ENCODE peak calls at places on chromosomes 16 and 17, in six cellular contexts. One of them, this sample, is unnamed.
A peak's percentile ranks its signal among the peaks of the same experiment; 100 is the strongest.

GRCh38 chr16:70715860-70716357 is 30.1 kb upstream of the MTSS2 start:
- DNase-seq in GM12878: no peak
- DNase-seq in HepG2: no peak
- DNase-seq in SK-N-SH: peak; percentile 64
- DNase-seq in K562: no peak
- DNase-seq in A549: no peak
- DNase-seq in this sample: peak; percentile 62

GRCh38 chr16:64964126-64964540 is 157.7 kb downstream of the CDH11 start:
- DNase-seq in SK-N-SH: no peak
- DNase-seq in GM12878: no peak
- DNase-seq in K562: no peak
- DNase-seq in A549: no peak
- DNase-seq in HepG2: no peak
- DNase-seq in this sample: peak; percentile 86

GRCh38 chr17:6853764-6854442 is 22.4 kb upstream of the TEKT1 start:
- DNase-seq in K562: no peak
- DNase-seq in GM12878: no peak
- DNase-seq in SK-N-SH: no peak
- DNase-seq in A549: peak; percentile 73
- DNase-seq in HepG2: peak; percentile 82
- DNase-seq in this sample: no peak

GRCh38 chr16:59021751-59022150 is 287.6 kb upstream of the GOT2 start:
- DNase-seq in HepG2: no peak
- DNase-seq in A549: peak; percentile 5
- DNase-seq in K562: no peak
- DNase-seq in SK-N-SH: no peak
- DNase-seq in GM12878: no peak
- DNase-seq in this sample: peak; percentile 32

GRCh38 chr17:79573196-79573929 is 37.5 kb downstream of the RBFOX3 start:
- DNase-seq in HepG2: no peak
- DNase-seq in GM12878: no peak
- DNase-seq in K562: no peak
- DNase-seq in A549: peak; percentile 52
- DNase-seq in SK-N-SH: no peak
- DNase-seq in this sample: no peak

GRCh38 chr17:22273308-22273707 is 581.0 kb downstream of the KCNJ18 start:
- DNase-seq in K562: no peak
- DNase-seq in SK-N-SH: no peak
- DNase-seq in A549: no peak
- DNase-seq in GM12878: no peak
- DNase-seq in HepG2: no peak
- DNase-seq in this sample: no peak

GRCh38 chr17:32483451-32484019 is 3.3 kb upstream of the CDK5R1 start:
- DNase-seq in K562: no peak
- DNase-seq in HepG2: peak; percentile 56
- DNase-seq in A549: peak; percentile 70
- DNase-seq in GM12878: no peak
- DNase-seq in SK-N-SH: peak; percentile 77
- DNase-seq in this sample: peak; percentile 61

GRCh38 chr17:56785396-56785795 is 48.3 kb downstream of the C17orf67 start:
- DNase-seq in GM12878: no peak
- DNase-seq in A549: no peak
- DNase-seq in K562: no peak
- DNase-seq in HepG2: no peak
- DNase-seq in SK-N-SH: no peak
- DNase-seq in this sample: peak; percentile 67

GRCh38 chr17:30207655-30208054 is 27.8 kb downstream of the SLC6A4 start:
- DNase-seq in A549: no peak
- DNase-seq in K562: no peak
- DNase-seq in HepG2: no peak
- DNase-seq in GM12878: no peak
- DNase-seq in SK-N-SH: peak; percentile 2
- DNase-seq in this sample: no peak

GRCh38 chr16:35306915-35307314 is 1847.5 kb downstream of the TP53TG3F start:
- DNase-seq in HepG2: no peak
- DNase-seq in GM12878: no peak
- DNase-seq in SK-N-SH: no peak
- DNase-seq in A549: no peak
- DNase-seq in K562: no peak
- DNase-seq in this sample: no peak

GRCh38 chr16:81251871-81252270 is 13.4 kb downstream of the BCO1 start:
- DNase-seq in HepG2: no peak
- DNase-seq in GM12878: no peak
- DNase-seq in SK-N-SH: no peak
- DNase-seq in K562: no peak
- DNase-seq in A549: no peak
- DNase-seq in this sample: peak; percentile 20

GRCh38 chr17:66302761-66303626 is 581 bp downstream of the PRKCA start:
- DNase-seq in SK-N-SH: peak; percentile 80
- DNase-seq in GM12878: no peak
- DNase-seq in A549: peak; percentile 84
- DNase-seq in HepG2: peak; percentile 70
- DNase-seq in K562: peak; percentile 56
- DNase-seq in this sample: peak; percentile 42

GRCh38 chr17:66491213-66491612 is 188.8 kb downstream of the PRKCA start:
- DNase-seq in HepG2: no peak
- DNase-seq in A549: no peak
- DNase-seq in GM12878: no peak
- DNase-seq in K562: no peak
- DNase-seq in SK-N-SH: no peak
- DNase-seq in this sample: no peak

GRCh38 chr17:56699186-56699895 is 105.8 kb downstream of the NOG start:
- DNase-seq in GM12878: no peak
- DNase-seq in SK-N-SH: peak; percentile 38
- DNase-seq in K562: no peak
- DNase-seq in HepG2: no peak
- DNase-seq in A549: peak; percentile 97
- DNase-seq in this sample: peak; percentile 99

GRCh38 chr16:11109551-11109950 is 146.5 kb downstream of the SOCS1 start:
- DNase-seq in K562: no peak
- DNase-seq in HepG2: no peak
- DNase-seq in A549: no peak
- DNase-seq in SK-N-SH: no peak
- DNase-seq in GM12878: no peak
- DNase-seq in this sample: peak; percentile 79

GRCh38 chr17:31489295-31490018 is 98.0 kb downstream of the RAB11FIP4 start:
- DNase-seq in SK-N-SH: no peak
- DNase-seq in K562: peak; percentile 79
- DNase-seq in A549: no peak
- DNase-seq in GM12878: no peak
- DNase-seq in HepG2: peak; percentile 72
- DNase-seq in this sample: no peak

GRCh38 chr16:4261557-4262172 is 11.2 kb downstream of the TFAP4 start:
- DNase-seq in GM12878: no peak
- DNase-seq in SK-N-SH: peak; percentile 78
- DNase-seq in A549: peak; percentile 78
- DNase-seq in K562: peak; percentile 61
- DNase-seq in HepG2: peak; percentile 26
- DNase-seq in this sample: peak; percentile 16

GRCh38 chr16:56539667-56540066 is 19.8 kb upstream of the BBS2 start:
- DNase-seq in GM12878: no peak
- DNase-seq in SK-N-SH: no peak
- DNase-seq in A549: no peak
- DNase-seq in K562: no peak
- DNase-seq in HepG2: no peak
- DNase-seq in this sample: no peak

GRCh38 chr16:3599121-3599520 is 12.3 kb downstream of the SLX4 start:
- DNase-seq in A549: no peak
- DNase-seq in K562: no peak
- DNase-seq in SK-N-SH: no peak
- DNase-seq in GM12878: no peak
- DNase-seq in HepG2: peak; percentile 18
- DNase-seq in this sample: no peak

GRCh38 chr16:87705780-87706277 is 60.0 kb downstream of the KLHDC4 start:
- DNase-seq in GM12878: no peak
- DNase-seq in SK-N-SH: no peak
- DNase-seq in K562: no peak
- DNase-seq in A549: no peak
- DNase-seq in HepG2: peak; percentile 74
- DNase-seq in this sample: no peak

GRCh38 chr17:51150932-51151331 is 2.4 kb upstream of the NME1 start:
- DNase-seq in K562: no peak
- DNase-seq in GM12878: no peak
- DNase-seq in SK-N-SH: no peak
- DNase-seq in A549: no peak
- DNase-seq in HepG2: no peak
- DNase-seq in this sample: no peak

GRCh38 chr17:47624727-47625068 is 25.0 kb upstream of the KPNB1 start:
- DNase-seq in HepG2: no peak
- DNase-seq in GM12878: no peak
- DNase-seq in K562: no peak
- DNase-seq in A549: no peak
- DNase-seq in SK-N-SH: no peak
- DNase-seq in this sample: no peak

GRCh38 chr17:50872710-50873424 is 6.7 kb upstream of the TOB1 start:
- DNase-seq in K562: no peak
- DNase-seq in A549: no peak
- DNase-seq in HepG2: no peak
- DNase-seq in GM12878: no peak
- DNase-seq in SK-N-SH: no peak
- DNase-seq in this sample: peak; percentile 25

GRCh38 chr17:39564201-39564828 is 43.4 kb downstream of the NEUROD2 start:
- DNase-seq in GM12878: no peak
- DNase-seq in SK-N-SH: no peak
- DNase-seq in A549: peak; percentile 36
- DNase-seq in HepG2: no peak
- DNase-seq in K562: peak; percentile 45
- DNase-seq in this sample: no peak

GRCh38 chr16:87303431-87303930 is 13.7 kb downstream of the C16orf95 start:
- DNase-seq in K562: peak; percentile 53
- DNase-seq in GM12878: no peak
- DNase-seq in A549: no peak
- DNase-seq in HepG2: peak; percentile 25
- DNase-seq in SK-N-SH: no peak
- DNase-seq in this sample: peak; percentile 18

DNA sequence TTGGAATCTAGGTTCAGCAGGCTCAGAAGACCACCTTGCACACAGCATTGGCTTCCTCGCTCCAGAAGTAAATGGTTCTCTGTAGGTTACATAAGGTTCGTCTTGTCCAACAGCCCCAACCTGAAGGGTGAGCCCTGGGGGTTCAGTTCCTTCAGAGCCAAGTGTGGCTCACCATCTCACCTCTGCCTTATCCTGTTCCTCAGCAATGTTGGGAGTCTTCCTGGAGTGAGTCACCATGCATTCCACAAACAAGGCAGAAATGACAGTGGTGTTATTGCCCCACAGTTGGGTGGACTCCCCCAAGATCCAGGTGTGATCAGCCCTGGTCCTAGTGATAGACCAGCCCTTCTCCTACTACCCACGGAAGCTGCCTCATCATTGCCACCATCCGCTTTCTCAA is 26.8 kb upstream of the SMPD3 start:
- DNase-seq in K562: no peak
- DNase-seq in SK-N-SH: no peak
- DNase-seq in HepG2: no peak
- DNase-seq in GM12878: no peak
- DNase-seq in A549: peak; percentile 11
- DNase-seq in this sample: no peak
- TF ChIP-seq SMC3 in K562: no peak
- TF ChIP-seq SMC3 in SK-N-SH: no peak
- TF ChIP-seq SMC3 in HepG2: no peak
- TF ChIP-seq SMC3 in GM12878: no peak
- TF ChIP-seq SMC3 in A549: no peak
- TF ChIP-seq SMC3 in this sample: no peak

GRCh38 chr17:42744283-42744805 is 496 bp downstream of the EZH1 start:
- DNase-seq in K562: no peak
- DNase-seq in GM12878: peak; percentile 16
- DNase-seq in A549: peak; percentile 80
- DNase-seq in SK-N-SH: no peak
- DNase-seq in HepG2: peak; percentile 78
- DNase-seq in this sample: peak; percentile 41
- TF ChIP-seq CTCF in K562: no peak
- TF ChIP-seq CTCF in GM12878: no peak
- TF ChIP-seq CTCF in A549: no peak
- TF ChIP-seq CTCF in SK-N-SH: no peak
- TF ChIP-seq CTCF in HepG2: peak; percentile 54
- TF ChIP-seq CTCF in this sample: no peak

GRCh38 chr17:80658821-80659220 is 114.2 kb downstream of the RPTOR start:
- DNase-seq in HepG2: no peak
- DNase-seq in SK-N-SH: no peak
- DNase-seq in GM12878: no peak
- DNase-seq in K562: no peak
- DNase-seq in A549: no peak
- DNase-seq in this sample: no peak
- TF ChIP-seq SMC3 in HepG2: no peak
- TF ChIP-seq SMC3 in SK-N-SH: no peak
- TF ChIP-seq SMC3 in GM12878: no peak
- TF ChIP-seq SMC3 in K562: no peak
- TF ChIP-seq SMC3 in A549: no peak
- TF ChIP-seq SMC3 in this sample: no peak

DNA sequence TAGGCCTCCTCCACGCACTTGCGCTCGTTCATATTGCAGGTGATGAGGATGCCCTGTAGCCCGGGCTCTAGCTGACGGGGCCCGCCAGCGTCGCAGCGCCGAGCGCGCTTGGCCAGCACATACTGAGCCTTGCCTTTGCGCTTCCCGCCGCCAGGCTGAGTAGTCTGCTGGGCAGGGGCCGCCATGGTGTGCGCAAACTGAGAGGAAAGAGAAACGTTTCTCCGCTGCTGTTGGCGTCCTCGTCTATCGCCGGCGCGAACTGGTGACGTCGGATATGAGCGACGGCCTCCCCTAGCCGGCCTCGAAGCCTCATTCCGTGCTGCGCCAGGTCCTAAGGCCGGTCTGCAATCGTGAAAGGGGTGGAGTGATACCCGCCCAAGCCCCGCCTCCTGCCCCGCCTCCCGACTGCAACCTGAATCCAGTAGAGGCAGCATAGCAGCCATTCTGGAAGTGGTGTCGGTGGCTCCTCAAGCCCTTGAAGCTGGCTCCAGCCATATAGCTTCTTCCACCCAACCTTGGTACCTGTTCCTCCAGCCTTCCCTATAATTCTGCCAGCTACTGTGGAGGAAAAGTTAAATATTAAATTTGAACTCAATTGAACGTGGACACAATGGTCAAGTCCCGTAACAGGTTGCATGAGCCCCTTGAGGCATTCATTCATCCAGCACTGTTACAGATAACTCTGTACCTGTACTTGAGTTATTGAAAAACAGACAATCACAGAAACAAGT is at the start of gene THUMPD1:
- DNase-seq in K562: peak; percentile 93
- DNase-seq in SK-N-SH: peak; percentile 94
- DNase-seq in A549: peak; percentile 96
- DNase-seq in HepG2: peak; percentile 95
- DNase-seq in GM12878: peak; percentile 72
- DNase-seq in this sample: peak; percentile 94
- TF ChIP-seq CTCF in K562: peak; percentile 43
- TF ChIP-seq CTCF in SK-N-SH: peak; percentile 32
- TF ChIP-seq CTCF in A549: no peak
- TF ChIP-seq CTCF in HepG2: peak; percentile 57
- TF ChIP-seq CTCF in GM12878: peak; percentile 20
- TF ChIP-seq CTCF in this sample: peak; percentile 13

GRCh38 chr17:60108712-60109111 is 30.0 kb upstream of the HEATR6 start:
- DNase-seq in HepG2: no peak
- DNase-seq in GM12878: no peak
- DNase-seq in A549: no peak
- DNase-seq in K562: no peak
- DNase-seq in SK-N-SH: no peak
- DNase-seq in this sample: no peak
- TF ChIP-seq SMC3 in HepG2: no peak
- TF ChIP-seq SMC3 in GM12878: no peak
- TF ChIP-seq SMC3 in A549: no peak
- TF ChIP-seq SMC3 in K562: no peak
- TF ChIP-seq SMC3 in SK-N-SH: no peak
- TF ChIP-seq SMC3 in this sample: no peak

This sample was measured in IMR-90.